ENCODE peak calls at places on chromosomes 2 and 18, in seven cellular contexts. G is tibial artery, R is coronary artery, E is fibroblast of mammary gland, M is colonic mucosa, F is cardiac fibroblast, Q is Peyer's patch. A is an unnamed sample.

GRCh38 chr18:34909637-34910364 is 131.4 kb upstream of the MAPRE2 start:
- DNase-seq in G (no peak), R (no peak), E (peak; percentile 66), M (no peak), F (peak; percentile 45), Q (no peak), A (no peak)

GRCh38 chr2:216316743-216317142 is 55.5 kb downstream of the MARCHF4 start:
- DNase-seq in G (no peak), R (no peak), E (peak; percentile 71), M (no peak), F (peak; percentile 86), Q (no peak), A (no peak)

GRCh38 chr2:232292395-232293154 is 86.0 kb upstream of the ALPP start:
- DNase-seq in G (no peak), R (no peak), E (peak; percentile 66), M (peak; percentile 71), F (peak; percentile 76), Q (peak; percentile 66), A (no peak)

GRCh38 chr2:29105375-29105774 is 9.8 kb upstream of the CLIP4 start:
- DNase-seq in G (no peak), R (no peak), E (no peak), M (no peak), F (no peak), Q (no peak), A (no peak)

GRCh38 chr2:69980408-69980807 is 19.0 kb upstream of the ASPRV1 start:
- DNase-seq in G (no peak), R (no peak), E (peak; percentile 31), M (no peak), F (peak; percentile 29), Q (no peak), A (no peak)

GRCh38 chr18:3595282-3596273 is 145.6 kb downstream of the TGIF1 start:
- DNase-seq in G (no peak), R (no peak), E (peak; percentile 99), M (peak; percentile 72), F (peak; percentile 98), Q (no peak), A (no peak)

GRCh38 chr2:99571609-99572344 is 82.0 kb upstream of the REV1 start:
- DNase-seq in G (no peak), R (no peak), E (no peak), M (no peak), F (no peak), Q (no peak), A (no peak)

GRCh38 chr2:222311978-222312738 is 13.4 kb upstream of the PAX3 start:
- DNase-seq in G (no peak), R (no peak), E (no peak), M (no peak), F (no peak), Q (no peak), A (no peak)

GRCh38 chr2:235605306-235605998 is 111.6 kb downstream of the AGAP1 start:
- DNase-seq in G (peak; percentile 88), R (peak; percentile 88), E (peak; percentile 99), M (peak; percentile 38), F (peak; percentile 99), Q (no peak), A (peak; percentile 90)

GRCh38 chr18:57775937-57776336 is 27.2 kb downstream of the ATP8B1 start:
- DNase-seq in G (no peak), R (no peak), E (peak; percentile 83), M (no peak), F (peak; percentile 64), Q (no peak), A (no peak)

GRCh38 chr2:163800889-163801498 is 65.2 kb upstream of the FIGN start:
- DNase-seq in G (no peak), R (no peak), E (no peak), M (no peak), F (no peak), Q (no peak), A (no peak)

GRCh38 chr2:114526856-114527255 is 84.4 kb downstream of the DPP10 start:
- DNase-seq in G (no peak), R (no peak), E (no peak), M (no peak), F (no peak), Q (no peak), A (no peak)

GRCh38 chr2:177429688-177430325 is 37.2 kb downstream of the AGPS start:
- DNase-seq in G (no peak), R (no peak), E (peak; percentile 94), M (no peak), F (peak; percentile 94), Q (no peak), A (no peak)

GRCh38 chr2:47675196-47675825 is 107.6 kb upstream of the MSH6 start:
- DNase-seq in G (no peak), R (no peak), E (no peak), M (no peak), F (no peak), Q (no peak), A (no peak)

GRCh38 chr18:50475538-50476193 is 84.2 kb upstream of the MAPK4 start:
- DNase-seq in G (no peak), R (no peak), E (no peak), M (no peak), F (no peak), Q (no peak), A (peak; percentile 11)

GRCh38 chr2:7860693-7861092 is 821.2 kb upstream of the ID2 start:
- DNase-seq in G (no peak), R (no peak), E (peak; percentile 26), M (no peak), F (peak; percentile 41), Q (no peak), A (no peak)

GRCh38 chr2:236290742-236291425 is 26.7 kb upstream of the ASB18 start:
- DNase-seq in G (no peak), R (no peak), E (no peak), M (no peak), F (no peak), Q (no peak), A (peak; percentile 64)

GRCh38 chr2:177874678-177875077 is 197.9 kb downstream of the PDE11A start:
- DNase-seq in G (no peak), R (no peak), E (no peak), M (no peak), F (no peak), Q (no peak), A (no peak)

GRCh38 chr2:202436631-202437030 is 60.5 kb downstream of the BMPR2 start:
- DNase-seq in G (no peak), R (no peak), E (peak; percentile 11), M (no peak), F (peak; percentile 27), Q (no peak), A (no peak)

GRCh38 chr18:10312316-10313015 is 142.0 kb upstream of the APCDD1 start:
- DNase-seq in G (no peak), R (no peak), E (peak; percentile 12), M (no peak), F (no peak), Q (no peak), A (no peak)

GRCh38 chr2:31086585-31086984 is 51.7 kb downstream of the GALNT14 start:
- DNase-seq in G (no peak), R (no peak), E (no peak), M (no peak), F (no peak), Q (no peak), A (no peak)

GRCh38 chr2:31089645-31090044 is 48.6 kb downstream of the GALNT14 start:
- DNase-seq in G (no peak), R (no peak), E (no peak), M (no peak), F (no peak), Q (no peak), A (no peak)

GRCh38 chr2:31087491-31087890 is 50.7 kb downstream of the GALNT14 start:
- DNase-seq in G (no peak), R (no peak), E (no peak), M (no peak), F (no peak), Q (no peak), A (no peak)

GRCh38 chr2:31088516-31089195 is 49.6 kb downstream of the GALNT14 start:
- DNase-seq in G (no peak), R (no peak), E (peak; percentile 27), M (no peak), F (no peak), Q (no peak), A (no peak)

GRCh38 chr2:31090188-31090587 is 48.1 kb downstream of the GALNT14 start:
- DNase-seq in G (no peak), R (no peak), E (no peak), M (no peak), F (no peak), Q (no peak), A (no peak)
- TF ChIP-seq CTCF in G (no peak), R (no peak), E (no peak), M (no peak), F (no peak), Q (no peak), A (no peak)

GRCh38 chr2:109129921-109130725 is 1.1 kb downstream of the SH3RF3 start:
- DNase-seq in G (peak; percentile 76), R (peak; percentile 80), E (peak; percentile 29), M (no peak), F (peak; percentile 24), Q (no peak), A (no peak)
- TF ChIP-seq CTCF in G (no peak), R (no peak), E (no peak), M (no peak), F (no peak), Q (no peak), A (no peak)

GRCh38 chr18:32274307-32274706 is 84.5 kb downstream of the MEP1B start:
- DNase-seq in G (no peak), R (no peak), E (no peak), M (no peak), F (no peak), Q (no peak), A (no peak)
- TF ChIP-seq CTCF in G (no peak), R (no peak), E (no peak), M (no peak), F (no peak), Q (no peak), A (no peak)

GRCh38 chr2:217964658-217965161 is 38.1 kb downstream of the TNS1 start:
- DNase-seq in G (peak; percentile 66), R (no peak), E (no peak), M (no peak), F (no peak), Q (peak; percentile 34), A (no peak)
- TF ChIP-seq CTCF in G (no peak), R (no peak), E (no peak), M (no peak), F (no peak), Q (no peak), A (no peak)

GRCh38 chr18:48028081-48028480 is 97.6 kb upstream of the SMAD2 start:
- DNase-seq in G (peak; percentile 52), R (no peak), E (no peak), M (no peak), F (no peak), Q (no peak), A (no peak)
- TF ChIP-seq CTCF in G (no peak), R (no peak), E (no peak), M (no peak), F (peak; percentile 9), Q (no peak), A (no peak)

GRCh38 chr2:85308951-85309555 is 18.7 kb downstream of the TGOLN2 start:
- DNase-seq in G (peak; percentile 83), R (no peak), E (peak; percentile 63), M (peak; percentile 57), F (peak; percentile 46), Q (peak; percentile 65), A (no peak)
- TF ChIP-seq CTCF in G (no peak), R (no peak), E (no peak), M (no peak), F (no peak), Q (no peak), A (no peak)

A was measured in osteocyte.